ENCODE peak calls at places on chromosomes 11 and 22, in nine cellular contexts. W, R, Y, H, G, E, J, T and F are unnamed samples.
A peak's percentile ranks its signal among the peaks of the same experiment; 100 is the strongest.

GRCh38 chr11:11450744-11451362 is 97.8 kb upstream of the CSNK2A3 start:
- DNase-seq in R (peak; percentile 79), J (peak; percentile 19), G (no peak), W (no peak), H (no peak), Y (no peak), T (peak; percentile 26), E (peak; percentile 87), F (no peak)

GRCh38 chr11:115330693-115331482 is 173.3 kb downstream of the CADM1 start:
- DNase-seq in G (no peak), H (no peak), Y (no peak), R (no peak), W (no peak), J (no peak), T (no peak), E (no peak), F (no peak)

GRCh38 chr22:40030026-40030756 is 35.4 kb downstream of the FAM83F start:
- DNase-seq in R (no peak), T (no peak), Y (no peak), H (no peak), J (no peak), G (no peak), E (no peak), W (no peak), F (no peak)

GRCh38 chr11:133536198-133536597 is 3.9 kb upstream of the OPCML start:
- DNase-seq in Y (no peak), W (no peak), G (no peak), E (no peak), H (no peak), T (no peak), R (no peak), J (no peak), F (no peak)

GRCh38 chr11:91857194-91857593 is 367.4 kb upstream of the FAT3 start:
- DNase-seq in Y (no peak), T (no peak), W (no peak), J (no peak), G (no peak), R (peak; percentile 28), H (no peak), E (no peak), F (no peak)

GRCh38 chr11:66418168-66418985 is 2.5 kb upstream of the NPAS4 start:
- DNase-seq in T (peak; percentile 48), H (peak; percentile 92), E (peak; percentile 97), Y (peak; percentile 86), J (peak; percentile 76), R (peak; percentile 97), W (peak; percentile 79), G (peak; percentile 68), F (peak; percentile 87)

GRCh38 chr22:20793386-20794131 is 19.6 kb downstream of the SERPIND1 start:
- DNase-seq in Y (no peak), T (no peak), E (no peak), R (peak; percentile 10), J (no peak), W (no peak), G (no peak), H (no peak), F (no peak)

GRCh38 chr11:36116161-36116560 is 172.3 kb downstream of the LDLRAD3 start:
- DNase-seq in R (no peak), H (no peak), Y (no peak), G (no peak), J (no peak), E (no peak), W (no peak), T (no peak), F (no peak)

GRCh38 chr22:27327981-27328721 is 473.4 kb downstream of the MN1 start:
- DNase-seq in R (no peak), E (no peak), W (no peak), J (peak; percentile 7), H (no peak), G (no peak), Y (peak; percentile 14), T (no peak), F (no peak)

GRCh38 chr11:111301840-111302113 is 3.4 kb downstream of the POU2AF3 start:
- DNase-seq in W (no peak), H (no peak), E (no peak), T (no peak), Y (no peak), J (no peak), G (no peak), R (no peak), F (no peak)

GRCh38 chr22:21652010-21652546 is 10.0 kb downstream of the SDF2L1 start:
- DNase-seq in G (no peak), R (peak; percentile 85), W (peak; percentile 95), T (peak; percentile 55), E (peak; percentile 81), J (peak; percentile 72), Y (peak; percentile 92), H (peak; percentile 97), F (peak; percentile 91)

GRCh38 chr11:99268895-99269294 is 248.1 kb downstream of the CNTN5 start:
- DNase-seq in Y (no peak), H (no peak), G (no peak), T (no peak), E (no peak), R (no peak), W (no peak), J (no peak), F (no peak)

GRCh38 chr11:131506376-131506775 is 136.0 kb downstream of the NTM start:
- DNase-seq in W (no peak), J (no peak), G (no peak), R (no peak), Y (no peak), E (no peak), H (no peak), T (no peak), F (no peak)

GRCh38 chr11:125881291-125881690 is 6.2 kb upstream of the HYLS1 start:
- DNase-seq in E (no peak), Y (no peak), T (no peak), R (no peak), H (no peak), J (no peak), G (no peak), W (no peak), F (no peak)

GRCh38 chr11:131311746-131312145 is 58.7 kb upstream of the NTM start:
- DNase-seq in H (no peak), Y (no peak), W (no peak), E (no peak), G (no peak), T (no peak), J (no peak), R (no peak), F (no peak)

GRCh38 chr11:117376517-117376916 is 48.9 kb downstream of the CEP164 start:
- DNase-seq in E (no peak), G (no peak), W (no peak), J (no peak), R (no peak), H (no peak), Y (no peak), T (no peak), F (no peak)

DNA sequence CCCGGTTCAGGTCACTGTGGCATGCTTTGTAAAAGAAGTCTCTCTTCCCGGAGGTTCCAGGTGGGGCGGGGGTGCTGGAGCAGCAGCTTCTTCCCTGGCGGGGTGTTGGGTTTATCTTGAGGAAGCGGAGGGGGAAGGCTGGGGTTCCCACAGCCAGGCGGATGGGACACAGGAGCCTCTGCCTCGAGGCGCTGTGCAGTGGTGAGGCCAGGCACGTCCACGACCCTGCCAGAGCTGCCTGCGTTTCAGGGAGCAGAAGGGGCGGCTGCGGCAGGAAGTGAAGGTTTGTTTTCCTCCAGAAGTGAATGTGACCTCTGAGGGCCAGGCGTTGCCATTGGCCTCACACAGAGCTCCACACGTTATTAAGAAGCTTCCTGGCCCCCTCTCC is 20.1 kb upstream of the ADORA2A start:
- DNase-seq in E (no peak), H (no peak), J (no peak), G (no peak), T (no peak), W (peak; percentile 37), Y (no peak), R (no peak), F (no peak)
- H3K4me1 ChIP-seq in E (peaks cover 31% of the 10 kb centered on the region), H (peaks cover 42% of the 10 kb centered on the region), J (peaks cover 24% of the 10 kb centered on the region), G (peaks cover 12% of the 10 kb centered on the region), T (peaks cover 16% of the 10 kb centered on the region), W (no peaks in the 10 kb centered on the region), Y (no peaks in the 10 kb centered on the region), R (peaks cover 24% of the 10 kb centered on the region), F (peaks cover 21% of the 10 kb centered on the region)

DNA sequence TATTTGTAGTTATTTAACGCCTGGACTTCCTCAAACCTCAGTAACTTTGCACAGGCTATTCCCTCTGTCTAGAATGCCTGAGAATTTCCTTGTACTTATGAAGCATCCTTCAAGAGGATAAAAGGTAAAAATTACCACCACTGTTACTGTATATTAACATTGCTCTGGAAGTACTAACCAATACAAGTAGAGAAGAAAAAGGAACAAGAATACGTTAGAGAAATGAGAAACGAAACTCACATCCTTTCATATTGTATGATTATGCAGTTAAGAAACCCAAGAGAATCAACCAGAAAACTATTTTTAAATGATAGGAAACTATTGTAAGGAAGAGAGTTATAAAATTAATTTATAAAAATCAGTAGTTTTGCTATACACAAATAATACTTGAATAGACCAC is 48.2 kb upstream of the OR5P2 start:
- DNase-seq in W (no peak), J (no peak), Y (no peak), R (no peak), G (no peak), T (no peak), H (no peak), E (no peak), F (no peak)
- H3K4me2 ChIP-seq in W (no peak overlapping the region), J (no peak overlapping the region), Y (no peak overlapping the region), R (no peak overlapping the region), G (no peak overlapping the region), T (no peak overlapping the region), H (no peak overlapping the region), E (no peak overlapping the region), F (no peak overlapping the region)

DNA sequence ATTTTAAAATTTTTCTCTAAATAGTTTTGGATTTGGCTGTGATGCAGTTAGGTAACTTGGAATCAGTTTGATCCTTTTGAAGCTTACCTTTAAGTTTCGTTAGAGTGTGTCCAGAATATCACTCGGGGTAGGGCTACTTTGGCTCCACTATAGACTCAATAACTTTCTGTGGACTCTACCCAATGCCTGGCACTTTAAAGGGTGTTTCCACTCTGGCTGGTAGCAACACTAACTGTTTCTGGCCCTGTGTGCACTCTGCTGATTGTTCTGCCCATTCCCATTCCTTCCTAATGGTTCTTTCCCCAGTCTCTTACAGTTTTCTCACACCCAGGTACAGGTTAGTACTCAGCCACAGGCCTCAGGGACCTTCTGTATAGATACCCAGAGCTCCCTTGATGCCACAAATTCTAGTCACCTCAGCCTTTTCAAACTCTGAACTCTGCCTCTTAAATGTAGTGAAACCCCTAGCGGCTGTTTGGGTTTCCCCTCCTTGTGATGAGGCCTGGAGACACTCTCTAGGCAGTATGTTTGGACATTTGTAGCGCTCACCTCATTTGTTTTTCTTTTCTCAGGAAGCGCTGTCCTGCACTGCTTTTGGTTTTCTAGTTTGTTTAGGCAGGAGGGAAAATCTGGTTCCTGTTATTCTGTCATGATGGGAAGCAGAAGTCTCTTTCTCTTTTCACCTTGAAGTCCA is 16.8 kb downstream of the CUL5 start:
- DNase-seq in H (no peak), J (no peak), W (no peak), T (no peak), Y (no peak), R (no peak), G (no peak), E (peak; percentile 52), F (no peak)
- H3K27ac ChIP-seq in H (no peak overlapping the region), J (no peak overlapping the region), W (peak overlapping the region; percentile 27), T (no peak overlapping the region), Y (no peak overlapping the region), R (no peak overlapping the region), G (no peak overlapping the region), E (no peak overlapping the region), F (no peak overlapping the region)

DNA sequence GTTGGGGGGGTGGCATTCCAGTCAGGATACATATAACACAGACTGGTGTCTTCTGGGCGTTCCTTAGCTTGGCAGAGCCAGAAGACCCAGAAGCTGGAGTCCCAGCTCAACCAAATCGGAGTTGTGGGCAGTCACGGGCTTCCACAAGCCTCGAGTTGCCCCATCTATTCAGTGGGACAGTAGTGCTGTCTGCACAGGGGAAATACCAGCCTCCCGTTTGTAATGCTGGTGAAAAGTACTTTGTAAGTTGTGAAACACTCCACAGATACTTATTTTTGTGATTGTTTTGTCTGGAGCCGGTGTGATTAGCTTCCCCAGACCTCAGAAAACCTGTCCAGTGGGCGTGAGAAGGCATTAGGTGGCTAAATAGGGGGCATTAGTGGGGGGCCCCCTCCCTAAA is 13.6 kb downstream of the DGKZ start:
- DNase-seq in H (peak; percentile 57), W (no peak), T (no peak), G (no peak), R (no peak), E (no peak), Y (no peak), J (no peak), F (no peak)
- H3K4me1 ChIP-seq in H (peaks cover 65% of the 10 kb centered on the region), W (peaks cover 30% of the 10 kb centered on the region), T (peaks cover 20% of the 10 kb centered on the region), G (peaks cover 20% of the 10 kb centered on the region), R (peaks cover 23% of the 10 kb centered on the region), E (peaks cover 37% of the 10 kb centered on the region), Y (no peaks in the 10 kb centered on the region), J (peaks cover 10% of the 10 kb centered on the region), F (peaks cover 12% of the 10 kb centered on the region)